ENCODE peak calls at places on chromosomes 3 and 15, in nine cellular contexts. X is adrenal gland, G is HepG2, K is upper lobe of left lung, Y is IMR-90, M is breast epithelium, D is heart left ventricle, J is A549, I is ovary. B is an unnamed sample. For H3K9me3, the result is how much of the 10 kb centered on the place peaks cover.

GRCh38 chr15:64013179-64014043 is 32.9 kb downstream of the DAPK2 start:
- DNase-seq in I (no peak), M (no peak), K (peak), X (no peak), G (no peak), D (no peak), Y (no peak), J (no peak), B (peak)

GRCh38 chr3:156670077-156670476 is 4.3 kb upstream of the TIPARP start:
- DNase-seq in X (no peak), G (no peak), M (no peak), I (no peak), Y (no peak), J (no peak), D (no peak), K (no peak), B (no peak)

GRCh38 chr15:81297580-81298575 is 26.1 kb downstream of the STARD5 start:
- DNase-seq in I (no peak), Y (no peak), K (no peak), M (no peak), J (no peak), G (no peak), D (no peak), X (no peak), B (no peak)

GRCh38 chr3:84904212-84904611 is 54.6 kb upstream of the CADM2 start:
- DNase-seq in D (no peak), K (no peak), I (no peak), M (no peak), Y (no peak), X (no peak), G (no peak), J (no peak), B (no peak)

GRCh38 chr15:48012191-48012590 is 108.6 kb upstream of the SLC24A5 start:
- DNase-seq in I (no peak), Y (no peak), K (no peak), M (no peak), X (no peak), G (no peak), D (no peak), J (no peak), B (no peak)

GRCh38 chr3:45224824-45225464 is 1.1 kb downstream of the TMEM158 start:
- DNase-seq in J (peak), M (peak), D (peak), G (peak), X (peak), I (peak), Y (peak), K (peak), B (peak)

GRCh38 chr3:191391873-191392808 is 61.8 kb upstream of the UTS2B start:
- DNase-seq in M (no peak), D (no peak), I (no peak), J (no peak), K (no peak), G (no peak), X (no peak), Y (no peak), B (no peak)

GRCh38 chr15:92079047-92079446 is 225.5 kb downstream of the SLCO3A1 start:
- DNase-seq in J (no peak), X (no peak), K (no peak), G (peak), D (no peak), Y (no peak), M (no peak), I (no peak), B (no peak)

GRCh38 chr15:33839540-33839939 is 128.8 kb upstream of the CHRM5 start:
- DNase-seq in M (no peak), G (no peak), D (no peak), I (no peak), X (no peak), K (no peak), Y (no peak), J (no peak), B (no peak)

GRCh38 chr3:3665961-3666640 is 133.1 kb upstream of the LRRN1 start:
- DNase-seq in X (no peak), Y (no peak), G (no peak), J (no peak), K (no peak), D (peak), I (no peak), M (no peak), B (peak)

GRCh38 chr3:63791974-63792373 is 27.1 kb upstream of the C3orf49 start:
- DNase-seq in G (no peak), X (no peak), Y (peak), I (no peak), D (no peak), K (no peak), M (no peak), J (no peak), B (no peak)

GRCh38 chr3:135034291-135034768 is 239.3 kb downstream of the EPHB1 start:
- DNase-seq in Y (no peak), I (no peak), D (no peak), J (no peak), X (no peak), G (no peak), M (no peak), K (no peak), B (no peak)
- TF ChIP-seq POLR2A in Y (no peak), I (no peak), D (no peak), J (no peak), X (no peak), G (no peak), M (no peak), K (no peak), B (no peak)

GRCh38 chr3:43013256-43013655 is 34.1 kb downstream of the GASK1A start:
- DNase-seq in G (no peak), J (no peak), Y (no peak), K (no peak), D (no peak), X (no peak), I (no peak), M (no peak), B (no peak)

GRCh38 chr3:43013743-43014155 is 34.6 kb downstream of the GASK1A start:
- DNase-seq in J (no peak), X (no peak), M (no peak), G (no peak), I (no peak), D (no peak), Y (no peak), K (no peak), B (no peak)

GRCh38 chr3:43014216-43014615 is 35.1 kb downstream of the GASK1A start:
- DNase-seq in J (no peak), Y (no peak), G (no peak), K (no peak), M (no peak), D (no peak), I (no peak), X (no peak), B (no peak)

GRCh38 chr3:43011638-43012037 is 32.5 kb downstream of the GASK1A start:
- DNase-seq in G (no peak), M (no peak), K (no peak), I (no peak), D (no peak), X (no peak), J (no peak), Y (no peak), B (no peak)

GRCh38 chr3:43012189-43012588 is 33.1 kb downstream of the GASK1A start:
- DNase-seq in J (no peak), K (no peak), Y (no peak), I (no peak), X (no peak), M (no peak), D (no peak), G (no peak), B (no peak)
- H3K9me3 ChIP-seq in J (under half), K (under half), Y (under half), I (under half), X (under half), M (under half), D (under half), G (half or more), B (under half)

DNA sequence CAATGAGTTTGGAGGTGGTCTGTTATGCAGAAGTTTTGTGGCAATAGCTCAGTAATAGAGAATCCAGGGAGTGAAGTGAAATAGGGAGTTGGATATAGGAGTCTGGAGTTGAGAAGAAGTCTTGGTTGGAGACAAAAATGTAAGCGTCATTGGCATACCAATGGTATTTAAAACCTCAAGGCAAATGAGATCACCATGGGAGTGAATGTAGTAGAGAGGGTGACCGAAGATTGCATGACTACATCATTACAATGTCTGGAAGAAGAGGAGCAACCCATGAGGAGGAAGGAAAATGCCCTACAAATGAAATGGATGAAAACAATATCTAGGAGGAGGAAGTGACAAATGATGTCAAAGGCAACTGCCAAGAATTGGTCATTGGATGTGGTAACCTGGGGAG is 54.4 kb downstream of the CNTN4 start:
- DNase-seq in Y (no peak), J (no peak), M (no peak), D (no peak), K (no peak), G (no peak), I (no peak), X (no peak), B (no peak)
- TF ChIP-seq POLR2A in Y (no peak), J (no peak), M (no peak), D (no peak), K (no peak), G (no peak), I (no peak), X (no peak), B (no peak)

GRCh38 chr15:23589012-23589411 is 23.5 kb downstream of the MKRN3 start:
- DNase-seq in J (no peak), I (no peak), K (no peak), D (no peak), M (no peak), G (no peak), Y (no peak), X (no peak), B (no peak)
- H3K9me3 ChIP-seq in J (under half), I (under half), K (under half), D (under half), M (under half), G (under half), Y (under half), X (under half), B (under half)

DNA sequence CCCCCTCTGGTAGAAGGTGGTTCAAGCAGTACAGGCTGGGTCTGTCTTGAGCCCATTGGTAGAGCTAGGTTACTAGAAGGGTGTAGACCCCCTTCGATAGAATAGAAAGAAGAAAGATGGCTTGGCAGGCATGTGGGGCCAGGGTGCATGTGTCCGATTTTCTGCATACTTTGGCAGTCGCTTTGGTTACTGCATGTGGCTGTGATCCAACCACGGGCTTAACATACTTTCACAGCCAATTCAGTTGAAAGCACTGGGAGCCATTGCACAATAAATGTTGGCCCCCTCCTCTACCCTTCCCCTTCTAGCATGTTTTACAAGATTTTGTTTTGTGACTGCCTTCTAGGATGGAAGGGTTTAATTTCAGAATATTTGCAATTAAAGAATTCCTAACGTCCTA is 7.2 kb downstream of the ARID3B start:
- DNase-seq in X (no peak), D (no peak), M (no peak), Y (no peak), K (no peak), I (no peak), J (no peak), G (no peak), B (no peak)
- TF ChIP-seq POLR2A in X (no peak), D (no peak), M (no peak), Y (no peak), K (no peak), I (no peak), J (no peak), G (no peak), B (no peak)

GRCh38 chr15:99984491-99985243 is 251.4 kb upstream of the LYSMD4 start:
- DNase-seq in I (no peak), M (no peak), D (peak), J (no peak), K (no peak), Y (no peak), X (no peak), G (no peak), B (no peak)
- H3K9me3 ChIP-seq in I (under half), M (under half), D (under half), J (under half), K (under half), Y (under half), X (under half), G (under half), B (under half)

GRCh38 chr3:126226376-126226775 is 46.0 kb upstream of the ALDH1L1 start:
- DNase-seq in G (no peak), Y (no peak), X (no peak), M (no peak), J (no peak), D (no peak), I (no peak), K (no peak), B (no peak)
- TF ChIP-seq POLR2A in G (no peak), Y (no peak), X (no peak), M (no peak), J (no peak), D (no peak), I (no peak), K (no peak), B (no peak)

DNA sequence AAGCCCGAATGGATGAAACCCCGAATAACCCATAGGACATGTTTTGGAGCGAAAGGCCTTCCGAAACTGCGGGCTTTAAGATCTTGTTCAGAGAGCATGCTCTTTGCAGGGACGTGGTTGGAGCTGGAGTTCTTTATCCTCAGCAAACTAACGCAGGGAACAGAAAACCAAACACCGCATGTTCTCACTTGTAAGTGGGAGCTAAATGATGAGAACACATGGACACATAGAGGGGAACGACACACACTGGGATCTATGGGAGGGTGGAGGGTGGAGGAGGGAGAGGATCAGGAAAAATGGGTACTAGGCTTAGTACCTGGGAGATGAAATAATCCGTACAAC is 219.7 kb upstream of the ATP10A start:
- DNase-seq in G (no peak), Y (no peak), J (no peak), M (no peak), X (no peak), I (no peak), K (no peak), D (no peak), B (no peak)
- H3K9me3 ChIP-seq in G (under half), Y (under half), J (under half), M (under half), X (under half), I (under half), K (under half), D (under half), B (under half)

GRCh38 chr3:132659370-132660055 is at the start of gene ACAD11:
- DNase-seq in G (peak), X (peak), Y (peak), I (peak), K (peak), J (peak), D (peak), M (peak), B (peak)

GRCh38 chr3:132659000-132659369 is 624 bp downstream of the ACAD11 start:
- DNase-seq in D (no peak), J (no peak), Y (no peak), M (no peak), K (no peak), X (no peak), I (no peak), G (no peak), B (no peak)

GRCh38 chr3:132661120-132661519 is 991 bp downstream of the UBA5 start:
- DNase-seq in M (no peak), G (no peak), K (no peak), X (no peak), D (no peak), I (no peak), J (no peak), Y (no peak), B (no peak)

GRCh38 chr3:132660745-132661067 is 577 bp downstream of the UBA5 start:
- DNase-seq in X (no peak), D (no peak), Y (peak), K (no peak), M (no peak), I (no peak), G (no peak), J (no peak), B (no peak)

DNA sequence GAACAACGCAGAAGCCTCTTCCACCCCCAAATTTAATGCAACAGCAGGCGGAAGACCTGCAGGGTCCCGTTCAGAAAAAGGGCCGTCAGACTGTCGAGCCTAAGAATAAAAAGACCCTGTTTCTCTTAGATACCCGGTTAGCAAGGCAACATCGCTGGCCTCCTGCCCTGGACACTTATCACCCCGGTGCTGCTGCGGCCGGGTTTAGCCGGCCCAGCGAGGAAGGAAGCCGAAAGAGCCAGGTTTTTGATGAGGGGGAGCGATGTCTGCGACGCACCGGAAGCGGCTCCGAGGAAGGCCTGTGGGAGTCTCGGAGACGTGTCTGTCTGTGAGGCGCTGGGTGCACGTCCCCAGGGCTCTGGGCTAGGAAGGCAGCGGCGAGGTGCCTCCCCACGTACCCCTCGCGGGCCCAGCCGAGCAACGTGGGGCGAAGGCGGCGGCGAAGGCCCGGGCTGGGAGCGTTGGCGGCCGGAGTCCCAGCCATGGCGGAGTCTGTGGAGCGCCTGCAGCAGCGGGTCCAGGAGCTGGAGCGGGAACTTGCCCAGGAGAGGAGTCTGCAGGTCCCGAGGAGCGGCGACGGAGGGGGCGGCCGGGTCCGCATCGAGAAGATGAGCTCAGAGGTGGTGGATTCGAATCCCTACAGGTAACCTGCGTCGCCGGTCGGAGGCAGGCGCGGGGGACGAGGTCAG is at the start of gene UBA5:
- DNase-seq in X (peak), Y (peak), M (peak), I (peak), G (peak), D (peak), J (peak), K (peak), B (peak)
- TF ChIP-seq POLR2A in X (no peak), Y (peak), M (peak), I (no peak), G (peak), D (no peak), J (peak), K (peak), B (no peak)

GRCh38 chr15:50971542-50971941 is 63.1 kb downstream of the AP4E1 start:
- DNase-seq in Y (no peak), D (no peak), M (no peak), J (no peak), G (no peak), I (no peak), X (no peak), K (no peak), B (no peak)
- H3K9me3 ChIP-seq in Y (under half), D (under half), M (under half), J (under half), G (under half), I (under half), X (under half), K (under half), B (under half)

B was measured in Peyer's patch.